ENCODE peak calls at places on chromosomes 1 and 21, in six cellular contexts. N, D, J, Y, G and Z are unnamed samples.

GRCh38 chr1:201826830-201827229 is 2.1 kb upstream of the IPO9 start:
- DNase-seq in N (no peak), D (no peak), J (no peak), Y (no peak), G (no peak), Z (no peak)

GRCh38 chr1:65389296-65389695 is 31.2 kb upstream of the LEPR start:
- DNase-seq in N (no peak), D (no peak), J (no peak), Y (no peak), G (no peak), Z (no peak)

GRCh38 chr1:71240656-71241055 is 159.8 kb upstream of the ZRANB2 start:
- DNase-seq in N (no peak), D (no peak), J (no peak), Y (no peak), G (no peak), Z (no peak)

GRCh38 chr1:17197696-17198095 is 7.2 kb upstream of the PADI1 start:
- DNase-seq in N (no peak), D (no peak), J (peak; percentile 20), Y (no peak), G (peak; percentile 27), Z (no peak)

GRCh38 chr1:168799918-168800605 is 71.1 kb upstream of the DPT start:
- DNase-seq in N (no peak), D (no peak), J (no peak), Y (no peak), G (no peak), Z (no peak)

GRCh38 chr1:40877681-40878080 is 15.5 kb upstream of the CITED4 start:
- DNase-seq in N (peak; percentile 30), D (peak; percentile 45), J (peak; percentile 77), Y (no peak), G (peak; percentile 95), Z (no peak)

GRCh38 chr1:86972262-86972661 is 57.8 kb downstream of the HS2ST1 start:
- DNase-seq in N (no peak), D (no peak), J (no peak), Y (peak; percentile 67), G (no peak), Z (no peak)

GRCh38 chr21:45513003-45513706 is 29.1 kb downstream of the SLC19A1 start:
- DNase-seq in N (no peak), D (peak; percentile 22), J (peak; percentile 38), Y (peak; percentile 68), G (peak; percentile 66), Z (no peak)

GRCh38 chr1:109399326-109399957 is 1.7 kb upstream of the SORT1 start:
- DNase-seq in N (no peak), D (no peak), J (no peak), Y (no peak), G (no peak), Z (no peak)

GRCh38 chr1:228031276-228031995 is 24.6 kb downstream of the WNT3A start:
- DNase-seq in N (no peak), D (peak; percentile 1), J (no peak), Y (peak; percentile 27), G (peak; percentile 38), Z (no peak)

GRCh38 chr1:41167688-41168087 is 74.4 kb downstream of the SCMH1 start:
- DNase-seq in N (no peak), D (no peak), J (no peak), Y (no peak), G (no peak), Z (no peak)

GRCh38 chr1:232033285-232033684 is 406.7 kb downstream of the DISC1 start:
- DNase-seq in N (no peak), D (no peak), J (no peak), Y (no peak), G (no peak), Z (no peak)

GRCh38 chr1:113096493-113096892 is 23.5 kb downstream of the LRIG2 start:
- DNase-seq in N (no peak), D (no peak), J (no peak), Y (no peak), G (no peak), Z (no peak)

GRCh38 chr1:2925923-2926322 is 95.3 kb upstream of the ACTRT2 start:
- DNase-seq in N (peak; percentile 23), D (no peak), J (no peak), Y (no peak), G (peak; percentile 94), Z (no peak)

DNA sequence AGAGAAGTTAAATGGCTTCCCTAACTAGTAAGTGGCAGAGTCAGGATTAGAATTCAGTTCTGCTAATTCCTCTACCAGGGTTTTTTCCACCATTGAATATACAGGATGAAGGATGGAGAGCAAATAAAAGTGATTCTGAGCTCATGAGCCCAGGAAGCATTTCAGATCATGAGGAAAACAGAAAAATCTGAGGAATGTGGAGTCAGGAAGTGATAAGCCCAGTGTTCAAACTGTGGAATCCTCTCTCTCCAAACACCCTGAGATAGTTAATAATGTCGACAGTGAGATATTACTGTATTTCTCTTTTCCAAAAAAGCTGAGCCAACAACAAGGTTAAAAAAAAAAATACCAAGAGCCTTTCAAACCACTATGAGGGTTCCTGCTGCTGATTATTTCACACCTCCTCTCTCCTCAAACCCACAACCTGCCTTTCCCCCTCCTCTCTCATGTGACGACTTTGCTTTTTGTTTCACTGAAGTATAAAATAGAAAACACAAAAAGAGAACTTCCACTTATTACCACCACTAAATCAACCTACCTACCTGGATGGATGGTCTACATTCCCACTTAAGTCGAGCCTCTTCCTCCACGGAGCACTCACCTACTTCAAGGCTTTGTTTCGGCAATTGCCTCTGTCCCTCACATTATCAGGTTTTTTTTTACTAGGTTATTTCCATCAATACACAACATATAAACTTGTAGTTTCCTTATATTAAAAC is 8.9 kb downstream of the SLAMF1 start:
- DNase-seq in N (no peak), D (no peak), J (no peak), Y (no peak), G (no peak), Z (no peak)
- H3K27ac ChIP-seq in N (peak overlapping the region; percentile 73), D (no peak overlapping the region), J (no peak overlapping the region), Y (no peak overlapping the region), G (no peak overlapping the region), Z (no peak overlapping the region)

GRCh38 chr1:85295006-85295431 is 18.6 kb upstream of the BCL10 start:
- DNase-seq in N (no peak), D (no peak), J (no peak), Y (no peak), G (no peak), Z (no peak)
- H3K27ac ChIP-seq in N (no peak overlapping the region), D (no peak overlapping the region), J (no peak overlapping the region), Y (no peak overlapping the region), G (no peak overlapping the region), Z (no peak overlapping the region)

GRCh38 chr1:235883261-235883927 is 16.7 kb upstream of the LYST start:
- DNase-seq in N (peak; percentile 85), D (peak; percentile 94), J (peak; percentile 90), Y (peak; percentile 89), G (peak; percentile 96), Z (peak; percentile 36)

GRCh38 chr1:235878082-235878781 is 11.5 kb upstream of the LYST start:
- DNase-seq in N (no peak), D (no peak), J (no peak), Y (no peak), G (no peak), Z (no peak)

GRCh38 chr1:235881930-235882700 is 15.4 kb upstream of the LYST start:
- DNase-seq in N (no peak), D (no peak), J (no peak), Y (no peak), G (no peak), Z (no peak)

GRCh38 chr1:235885654-235886238 is 19.0 kb upstream of the LYST start:
- DNase-seq in N (no peak), D (no peak), J (no peak), Y (no peak), G (no peak), Z (no peak)

GRCh38 chr1:235882816-235883215 is 16.1 kb upstream of the LYST start:
- DNase-seq in N (no peak), D (no peak), J (no peak), Y (no peak), G (no peak), Z (no peak)
- H3K27ac ChIP-seq in N (peak overlapping the region; percentile 54), D (peak overlapping the region; percentile 71), J (peak overlapping the region; percentile 4), Y (peak overlapping the region; percentile 75), G (peak overlapping the region; percentile 63), Z (no peak overlapping the region)

GRCh38 chr1:6103111-6103853 is 57.6 kb downstream of the KCNAB2 start:
- DNase-seq in N (no peak), D (no peak), J (peak; percentile 32), Y (peak; percentile 30), G (no peak), Z (no peak)
- H3K27ac ChIP-seq in N (no peak overlapping the region), D (no peak overlapping the region), J (no peak overlapping the region), Y (no peak overlapping the region), G (no peak overlapping the region), Z (no peak overlapping the region)

DNA sequence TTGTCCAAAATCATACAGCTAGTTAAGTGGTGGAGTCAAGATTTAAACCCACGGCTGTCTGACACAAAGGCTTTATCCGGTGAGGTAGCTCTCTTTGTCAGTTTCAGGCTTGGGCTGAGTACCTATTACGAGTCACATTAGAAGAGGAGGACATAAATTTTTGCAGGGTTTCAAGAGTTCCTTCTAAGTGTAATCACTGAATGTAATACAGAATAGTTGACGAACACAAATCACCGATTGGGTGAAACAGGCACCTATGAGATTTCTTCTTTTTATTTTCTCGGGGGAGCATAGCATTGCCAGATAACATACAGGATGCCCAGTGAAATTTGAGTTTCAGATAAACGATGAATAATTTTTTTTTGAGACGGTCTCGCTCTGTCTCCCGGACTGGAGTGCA is 847 bp downstream of the PSMD4 start:
- DNase-seq in N (no peak), D (no peak), J (no peak), Y (no peak), G (no peak), Z (no peak)
- H3K27ac ChIP-seq in N (peak overlapping the region; percentile 94), D (peak overlapping the region; percentile 97), J (peak overlapping the region; percentile 98), Y (peak overlapping the region; percentile 85), G (peak overlapping the region; percentile 89), Z (no peak overlapping the region)

DNA sequence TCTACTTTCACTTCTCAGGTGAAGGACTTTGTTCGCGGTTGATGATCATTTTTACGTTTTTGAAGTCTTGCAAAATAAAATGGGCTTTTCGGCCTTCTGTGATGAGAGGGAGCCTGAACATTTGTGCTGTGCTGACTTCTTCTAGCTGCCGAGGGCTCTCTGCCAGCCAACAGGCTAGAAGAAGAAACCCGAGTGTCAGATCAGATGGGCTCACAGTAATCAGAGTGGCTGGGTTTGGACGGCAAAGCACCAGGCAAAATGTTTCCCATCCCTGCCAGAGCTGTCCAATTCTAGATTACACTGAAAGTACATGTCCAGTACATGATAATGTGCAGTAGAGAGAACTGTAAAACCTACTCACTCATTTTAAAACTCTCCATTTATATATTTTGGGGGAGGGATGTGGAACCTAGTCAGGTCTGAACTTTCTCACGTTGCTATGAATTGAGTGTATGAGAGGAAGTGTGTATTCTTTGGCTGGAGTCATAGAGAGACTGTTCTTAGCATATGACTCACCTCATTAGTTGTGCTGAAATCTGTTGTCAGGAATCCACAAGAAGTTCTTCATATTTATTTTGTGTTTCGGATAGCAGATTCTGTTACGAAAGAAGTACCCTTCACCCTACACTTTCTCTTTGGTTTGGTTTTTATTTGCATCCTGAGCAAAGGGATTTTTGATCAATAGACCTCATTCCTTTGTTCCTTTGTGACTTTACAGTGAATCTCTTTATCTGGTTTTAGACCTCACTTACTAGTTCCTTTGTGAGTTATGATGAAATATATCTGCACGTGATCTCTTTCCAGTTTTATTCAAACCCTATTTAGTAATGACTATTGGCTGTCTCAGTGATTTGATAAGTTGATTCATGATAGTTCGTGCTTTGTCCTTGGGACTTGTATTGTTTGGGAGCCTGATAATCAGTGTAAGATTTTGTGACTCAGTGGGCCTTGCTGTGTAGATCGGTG is 4.8 kb downstream of the ATP1A1 start:
- DNase-seq in N (peak; percentile 68), D (peak; percentile 78), J (peak; percentile 85), Y (no peak), G (peak; percentile 80), Z (peak; percentile 35)
- H3K27ac ChIP-seq in N (peak overlapping the region; percentile 97), D (peak overlapping the region; percentile 97), J (peak overlapping the region; percentile 89), Y (peak overlapping the region; percentile 62), G (peak overlapping the region; percentile 98), Z (peak overlapping the region; percentile 53)

GRCh38 chr21:35606578-35606977 is 453.7 kb downstream of the SETD4 start:
- DNase-seq in N (no peak), D (no peak), J (no peak), Y (no peak), G (no peak), Z (no peak)
- H3K27ac ChIP-seq in N (no peak overlapping the region), D (no peak overlapping the region), J (no peak overlapping the region), Y (no peak overlapping the region), G (no peak overlapping the region), Z (no peak overlapping the region)